ENCODE peak calls at places on chromosomes 4 and X, in four cellular contexts. E is HEK293T, Y is K562, Q is HepG2. S is an unnamed sample.

GRCh38 chr4:98873059-98873458 is 55.9 kb downstream of the EIF4E start:
- DNase-seq in E (no peak), Y (no peak), Q (no peak), S (no peak)

GRCh38 chr4:97585274-97585673 is 558.0 kb downstream of the STPG2 start:
- DNase-seq in E (no peak), Y (no peak), Q (no peak), S (no peak)

GRCh38 chr4:37438880-37439279 is 194.3 kb downstream of the NWD2 start:
- DNase-seq in E (no peak), Y (no peak), Q (no peak), S (no peak)

GRCh38 chrX:134718329-134719317 is 60.4 kb upstream of the PLAC1 start:
- DNase-seq in E (peak), Y (no peak), Q (no peak), S (no peak)

GRCh38 chrX:386768-387575 is at the start of gene PPP2R3B:
- DNase-seq in E (peak), Y (peak), Q (peak), S (peak)

GRCh38 chr4:6826781-6827508 is 44.4 kb downstream of the KIAA0232 start:
- DNase-seq in E (no peak), Y (peak), Q (no peak), S (no peak)

GRCh38 chr4:5863461-5864113 is 29.3 kb downstream of the CRMP1 start:
- DNase-seq in E (no peak), Y (no peak), Q (no peak), S (no peak)

GRCh38 chr4:72820107-72820506 is 249.4 kb downstream of the COX18 start:
- DNase-seq in E (no peak), Y (no peak), Q (no peak), S (no peak)

GRCh38 chr4:1802151-1802715 is 9.1 kb downstream of the FGFR3 start:
- DNase-seq in E (no peak), Y (peak), Q (peak), S (no peak)
- TF ChIP-seq ELF4 in E (no peak), Y (no peak), Q (no peak), S (no peak)

DNA sequence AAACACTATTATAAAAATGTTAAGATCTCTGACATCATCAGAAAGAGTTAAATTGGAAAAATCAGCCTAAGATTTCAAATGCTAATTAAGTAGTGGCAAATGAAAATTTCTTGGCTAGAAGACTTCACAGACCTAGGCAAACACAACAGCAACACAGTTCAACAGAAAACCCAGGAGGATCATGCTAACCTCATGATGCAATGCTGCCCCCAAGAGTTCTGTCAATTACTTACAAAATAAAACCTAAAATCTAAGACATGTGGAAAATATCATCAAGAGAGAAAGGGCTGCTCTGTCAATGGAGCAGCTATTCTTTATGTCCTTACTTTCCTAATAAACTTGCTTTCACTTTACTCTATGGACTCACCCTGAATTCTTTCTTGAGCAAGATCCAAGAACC is 21.0 kb downstream of the S100G start:
- DNase-seq in E (peak), Y (peak), Q (peak), S (no peak)
- TF ChIP-seq ELF4 in E (no peak), Y (no peak), Q (no peak), S (no peak)

GRCh38 chr4:21041708-21042107 is 341.4 kb downstream of the PACRGL start:
- DNase-seq in E (no peak), Y (no peak), Q (no peak), S (no peak)

DNA sequence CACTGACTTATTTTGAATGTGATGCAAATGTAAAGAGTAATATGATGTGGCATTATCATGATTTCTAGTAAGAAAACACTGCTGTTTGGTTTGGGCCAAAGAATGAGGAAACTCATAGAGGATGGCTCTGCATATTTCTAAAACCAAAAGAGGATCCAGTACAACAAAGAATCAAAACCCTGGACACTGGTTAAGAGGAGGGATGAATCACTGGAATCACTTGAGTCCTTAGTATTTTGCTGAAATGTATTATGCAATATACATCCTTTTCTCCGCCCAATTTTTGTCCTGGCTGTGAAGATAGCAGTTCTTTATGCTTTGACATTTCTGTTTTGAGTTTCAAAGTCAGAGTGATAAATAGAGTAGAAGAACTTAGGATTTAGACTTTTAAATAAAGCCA is 345.9 kb downstream of the PACRGL start:
- DNase-seq in E (no peak), Y (no peak), Q (no peak), S (no peak)
- TF ChIP-seq ELF4 in E (no peak), Y (no peak), Q (no peak), S (no peak)

DNA sequence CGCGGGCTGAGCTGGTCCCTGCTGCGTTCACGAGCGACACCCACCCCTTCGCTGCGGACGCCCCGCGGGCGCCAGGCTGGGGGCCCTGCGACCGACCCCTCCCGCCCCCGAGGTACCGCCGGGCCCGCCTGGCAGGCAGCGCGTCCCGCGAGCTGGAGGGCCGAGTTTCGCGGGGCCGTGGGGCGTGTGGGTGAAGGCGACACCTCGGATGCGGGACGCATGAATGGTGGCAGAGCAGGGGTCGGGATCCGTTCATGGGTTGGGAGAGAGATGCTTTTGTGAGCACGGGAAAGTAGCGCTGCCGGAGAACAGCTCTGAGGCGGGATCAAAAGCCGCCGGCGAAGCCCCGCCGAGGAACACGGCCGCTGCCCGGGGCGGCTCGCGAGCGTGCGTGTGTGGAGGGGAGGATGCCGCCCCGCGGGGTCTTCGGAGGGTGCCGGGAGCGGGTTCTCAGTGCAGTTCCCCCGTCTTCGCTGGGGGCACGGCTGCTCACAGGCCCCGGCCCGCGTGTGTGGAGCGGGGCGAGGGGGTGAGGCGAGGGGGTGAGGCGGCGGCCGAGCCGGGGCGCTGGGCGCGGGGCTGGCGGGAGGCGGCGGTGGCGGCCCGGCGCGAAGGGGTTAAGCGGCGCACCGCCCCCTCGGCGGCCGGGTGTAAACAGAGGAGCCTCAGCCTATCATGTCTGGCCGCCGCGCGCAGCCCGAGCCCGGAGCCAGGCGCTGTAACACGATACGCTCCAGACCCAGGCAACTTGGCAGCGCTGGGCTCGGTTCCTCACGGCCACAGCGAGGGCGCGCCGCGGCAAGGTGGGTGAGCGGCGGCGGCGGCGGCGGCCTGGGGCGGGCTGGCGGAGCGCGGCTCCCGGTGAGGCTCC is 205.3 kb downstream of the TENM3 start:
- DNase-seq in E (peak), Y (peak), Q (peak), S (peak)
- TF ChIP-seq ELF4 in E (no peak), Y (no peak), Q (no peak), S (no peak)

GRCh38 chrX:19926095-19926494 is 38.7 kb upstream of the SH3KBP1 start:
- DNase-seq in E (no peak), Y (no peak), Q (no peak), S (no peak)

GRCh38 chrX:19920945-19921344 is 33.5 kb upstream of the SH3KBP1 start:
- DNase-seq in E (no peak), Y (no peak), Q (no peak), S (no peak)

GRCh38 chrX:19924285-19924684 is 36.9 kb upstream of the SH3KBP1 start:
- DNase-seq in E (no peak), Y (no peak), Q (no peak), S (no peak)
- TF ChIP-seq ELF4 in E (no peak), Y (no peak), Q (no peak), S (no peak)

GRCh38 chr4:138310498-138310897 is 68.3 kb upstream of the SLC7A11 start:
- DNase-seq in E (no peak), Y (no peak), Q (no peak), S (no peak)
- TF ChIP-seq ELF4 in E (no peak), Y (no peak), Q (no peak), S (no peak)

S was measured in WTC11.